ENCODE peak calls at places on chromosomes 5 and 9, in four cellular contexts. E is transverse colon, T is Karpas-422, P is left ventricle myocardium inferior. G is an unnamed sample. For H3K4me1, the result is how much of the 10 kb centered on the place peaks cover.

GRCh38 chr9:69431777-69432176 is 106.8 kb downstream of the ENTREP1 start:
- DNase-seq in T (no peak), P (no peak), E (no peak), G (no peak)

GRCh38 chr9:503881-504852 is 289.5 kb downstream of the DOCK8 start:
- DNase-seq in T (peak), E (peak), P (peak), G (peak)

GRCh38 chr9:23375511-23375910 is 450.5 kb downstream of the ELAVL2 start:
- DNase-seq in P (no peak), E (no peak), T (no peak), G (no peak)

GRCh38 chr9:135282001-135282731 is 194.7 kb downstream of the OLFM1 start:
- DNase-seq in T (peak), P (peak), E (peak), G (peak)

GRCh38 chr9:79480639-79481038 is 91.1 kb upstream of the TLE4 start:
- DNase-seq in P (no peak), T (no peak), E (no peak), G (no peak)

GRCh38 chr9:112080831-112081542 is 94.1 kb downstream of the SUSD1 start:
- DNase-seq in P (no peak), T (no peak), E (no peak), G (no peak)

GRCh38 chr5:75473463-75473862 is 38.0 kb downstream of the CERT1 start:
- DNase-seq in P (no peak), E (no peak), T (no peak), G (no peak)

GRCh38 chr5:17951392-17952169 is 317.3 kb downstream of the TAF11L14 start:
- DNase-seq in E (no peak), T (no peak), P (no peak), G (no peak)

GRCh38 chr5:120479066-120479465 is 15.0 kb downstream of the PRR16 start:
- DNase-seq in T (no peak), P (no peak), E (no peak), G (no peak)

GRCh38 chr9:8447618-8448017 is 648.0 kb upstream of the DMAC1 start:
- DNase-seq in E (no peak), T (no peak), P (no peak), G (no peak)

GRCh38 chr5:56494300-56494704 is 261.2 kb upstream of the ANKRD55 start:
- DNase-seq in T (no peak), E (no peak), P (no peak), G (no peak)

GRCh38 chr5:36079200-36079761 is 12.6 kb upstream of the UGT3A2 start:
- DNase-seq in T (peak), E (no peak), P (no peak), G (peak)

GRCh38 chr9:4994166-4994890 is 9.3 kb downstream of the JAK2 start:
- DNase-seq in T (no peak), E (no peak), P (no peak), G (no peak)

GRCh38 chr9:127123239-127123935 is 952 bp upstream of the ANGPTL2 start:
- DNase-seq in T (no peak), E (no peak), P (no peak), G (peak)

GRCh38 chr9:86022687-86023266 is 76.6 kb downstream of the GOLM1 start:
- DNase-seq in T (no peak), E (no peak), P (no peak), G (no peak)

GRCh38 chr5:112065818-112066217 is 308.8 kb upstream of the NREP start:
- DNase-seq in T (no peak), E (no peak), P (no peak), G (no peak)

GRCh38 chr9:35616681-35617459 is 1.3 kb downstream of the CD72 start:
- DNase-seq in E (peak), T (no peak), P (peak), G (peak)

GRCh38 chr9:89470239-89470638 is 27.7 kb downstream of the SEMA4D start:
- DNase-seq in T (no peak), P (no peak), E (no peak), G (no peak)

GRCh38 chr5:165029471-165029870 is 1524.1 kb downstream of the MAT2B start:
- DNase-seq in T (no peak), E (peak), P (no peak), G (peak)

GRCh38 chr5:126656397-126657007 is 55.8 kb downstream of the PHAX start:
- DNase-seq in P (no peak), E (no peak), T (peak), G (no peak)

GRCh38 chr5:139392678-139393496 is 2.0 kb downstream of the PROB1 start:
- DNase-seq in E (peak), P (peak), T (peak), G (peak)

GRCh38 chr5:9265391-9266287 is 280.2 kb downstream of the SEMA5A start:
- DNase-seq in E (no peak), P (peak), T (no peak), G (peak)

GRCh38 chr5:11477786-11478185 is 426.5 kb downstream of the CTNND2 start:
- DNase-seq in T (no peak), P (no peak), E (no peak), G (no peak)

GRCh38 chr5:177402271-177403043 is 2.0 kb upstream of the PFN3 start:
- DNase-seq in P (peak), T (no peak), E (peak), G (peak)

GRCh38 chr5:87103616-87104287 is 163.9 kb upstream of the RASA1 start:
- DNase-seq in T (no peak), P (no peak), E (no peak), G (peak)

GRCh38 chr5:32613050-32613672 is 27.8 kb downstream of the SUB1 start:
- DNase-seq in P (peak), E (peak), T (peak), G (peak)

GRCh38 chr9:75185585-75186170 is 97.4 kb downstream of the OSTF1 start:
- DNase-seq in P (no peak), T (peak), E (peak), G (peak)

GRCh38 chr5:125595845-125596244 is 827.4 kb upstream of the GRAMD2B start:
- DNase-seq in T (no peak), P (no peak), E (no peak), G (no peak)

GRCh38 chr5:177527595-177527994 is 10.8 kb upstream of the DDX41 start:
- DNase-seq in T (no peak), E (no peak), P (no peak), G (no peak)

GRCh38 chr9:111481885-111482636 is 2.1 kb downstream of the ECPAS start:
- DNase-seq in P (no peak), T (no peak), E (no peak), G (no peak)

GRCh38 chr5:131064669-131065371 is 100.2 kb downstream of the HINT1 start:
- DNase-seq in E (no peak), T (no peak), P (no peak), G (no peak)

GRCh38 chr5:57335092-57335491 is 147.5 kb downstream of the ACTBL2 start:
- DNase-seq in E (no peak), P (no peak), T (no peak), G (no peak)

GRCh38 chr9:91141407-91141973 is 220.2 kb downstream of the AUH start:
- DNase-seq in E (no peak), P (no peak), T (no peak), G (no peak)

GRCh38 chr9:22307013-22307711 is 139.5 kb upstream of the DMRTA1 start:
- DNase-seq in T (peak), E (no peak), P (no peak), G (peak)

GRCh38 chr5:181217111-181217804 is 5.8 kb upstream of the TRIM41 start:
- DNase-seq in E (peak), P (peak), T (peak), G (peak)

GRCh38 chr5:38783011-38783551 is 62.7 kb upstream of the OSMR start:
- DNase-seq in P (no peak), T (no peak), E (no peak), G (no peak)

GRCh38 chr5:32110081-32110696 is 63.9 kb downstream of the GOLPH3 start:
- DNase-seq in P (no peak), E (no peak), T (no peak), G (no peak)

GRCh38 chr5:133723126-133723525 is 110.8 kb upstream of the FSTL4 start:
- DNase-seq in E (no peak), P (no peak), T (no peak), G (no peak)

GRCh38 chr9:137276757-137277328 is 683 bp upstream of the TOR4A start:
- DNase-seq in P (peak), E (peak), T (peak), G (peak)

GRCh38 chr9:112048924-112049785 is 125.9 kb downstream of the SUSD1 start:
- DNase-seq in T (no peak), P (no peak), E (peak), G (no peak)

DNA sequence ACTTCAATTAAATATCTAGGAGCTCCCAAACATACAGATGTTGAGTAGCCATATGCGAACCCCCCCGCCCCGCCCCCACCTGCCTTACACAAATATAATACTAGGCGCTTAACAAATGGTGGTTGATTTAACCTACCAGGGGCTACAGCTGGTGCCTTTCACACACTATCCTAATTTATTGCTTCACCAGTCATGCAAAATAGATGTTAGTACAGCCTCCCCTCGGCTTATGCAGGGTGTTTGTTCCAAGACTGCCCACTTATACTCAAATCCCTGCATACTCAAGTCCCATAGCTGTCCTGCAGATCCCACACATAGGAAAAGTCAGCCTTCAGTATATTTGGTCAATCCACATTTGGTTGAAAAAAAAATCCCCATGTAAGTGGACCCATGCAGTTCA is 124.0 kb upstream of the ACO1 start:
- DNase-seq in P (no peak), E (no peak), T (no peak), G (no peak)
- H3K4me1 ChIP-seq in P (under half), E (under half), T (under half), G (under half)

GRCh38 chr5:1067141-1068121 is 44.4 kb downstream of the SLC12A7 start:
- DNase-seq in P (no peak), E (no peak), T (no peak), G (no peak)

GRCh38 chr5:1064383-1065142 is 47.3 kb downstream of the SLC12A7 start:
- DNase-seq in P (peak), T (no peak), E (no peak), G (no peak)

GRCh38 chr5:1065143-1065750 is 46.6 kb downstream of the SLC12A7 start:
- DNase-seq in T (no peak), E (no peak), P (peak), G (no peak)

GRCh38 chr5:1066676-1067075 is 45.2 kb downstream of the SLC12A7 start:
- DNase-seq in T (no peak), P (no peak), E (no peak), G (no peak)

DNA sequence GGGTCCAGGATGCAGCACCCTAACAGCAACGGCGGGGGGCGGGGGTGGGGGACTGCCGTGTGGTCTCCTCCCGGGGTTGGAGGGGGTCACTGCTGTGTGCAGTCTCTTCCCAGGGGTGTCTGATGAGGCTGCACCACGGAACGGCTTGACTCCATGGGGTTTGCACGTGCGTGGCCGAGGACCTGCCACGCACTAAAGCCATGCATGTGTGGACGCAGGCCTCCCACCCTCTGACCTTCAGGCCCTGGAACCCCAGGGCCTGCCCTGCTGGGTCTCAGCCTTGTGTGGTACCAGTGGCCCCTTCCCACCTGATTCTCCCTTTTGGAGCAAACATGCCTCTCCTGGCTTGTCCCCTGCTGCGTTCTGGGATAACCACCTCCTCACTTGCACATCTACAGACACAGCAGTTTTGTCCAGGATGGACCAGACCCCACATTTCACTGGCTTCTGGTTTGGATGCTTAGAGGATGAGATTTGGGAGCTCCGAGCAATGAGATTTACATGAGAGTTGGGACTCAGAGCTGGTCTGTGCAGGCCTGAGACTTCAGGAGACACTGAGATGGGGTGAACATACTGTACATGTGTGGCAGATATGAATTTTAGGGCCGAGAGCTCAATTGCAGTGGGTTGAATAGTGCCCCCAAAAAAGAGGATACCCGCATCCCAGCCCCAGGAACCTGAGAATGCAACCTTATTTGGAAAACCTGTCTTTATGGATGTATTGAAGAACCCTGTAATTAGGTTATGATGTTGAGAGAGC is 45.8 kb downstream of the SLC12A7 start:
- DNase-seq in P (peak), T (no peak), E (no peak), G (no peak)
- H3K27ac ChIP-seq in P (no peak), T (no peak), E (no peak), G (no peak)

GRCh38 chr9:15298362-15298761 is 8.7 kb downstream of the TTC39B start:
- DNase-seq in E (no peak), P (no peak), T (no peak), G (no peak)

GRCh38 chr9:15293727-15294405 is 13.2 kb downstream of the TTC39B start:
- DNase-seq in T (no peak), P (no peak), E (no peak), G (no peak)

GRCh38 chr9:15295761-15296405 is 11.1 kb downstream of the TTC39B start:
- DNase-seq in P (no peak), E (peak), T (no peak), G (no peak)

GRCh38 chr9:15304620-15305019 is 2.4 kb downstream of the TTC39B start:
- DNase-seq in E (no peak), T (no peak), P (no peak), G (no peak)

DNA sequence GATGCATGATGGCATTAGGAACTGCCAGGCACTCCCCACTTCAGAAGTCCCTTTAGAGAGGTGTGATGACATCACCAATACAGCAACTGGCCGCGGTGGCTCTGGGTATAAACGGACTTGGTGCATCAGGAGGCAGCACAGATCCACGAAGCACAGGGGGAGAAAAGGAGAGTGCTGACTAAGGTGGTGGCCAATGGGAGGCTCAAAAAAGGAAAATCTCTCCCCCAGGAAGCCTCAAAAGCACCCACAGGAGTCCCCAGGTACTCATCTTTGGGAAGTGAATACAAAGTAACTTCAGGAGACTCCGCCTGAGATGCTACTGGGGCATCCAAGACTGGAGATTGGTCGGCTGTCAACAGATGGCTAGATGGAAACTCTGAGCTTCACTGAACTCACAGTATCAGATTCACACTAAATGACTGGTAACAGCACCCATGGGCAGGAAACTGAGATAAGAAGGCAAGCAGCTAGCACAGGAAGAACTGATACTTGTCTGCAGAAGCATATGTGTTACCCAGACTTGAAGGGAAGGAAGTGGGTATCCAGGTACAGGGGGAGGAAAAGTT is 7.6 kb downstream of the TTC39B start:
- DNase-seq in T (no peak), E (no peak), P (no peak), G (no peak)
- H3K4me1 ChIP-seq in T (under half), E (under half), P (under half), G (under half)

GRCh38 chr5:117054141-117054540 is 479.5 kb upstream of the SEMA6A start:
- DNase-seq in T (no peak), E (no peak), P (no peak), G (no peak)
- H3K27ac ChIP-seq in T (no peak), E (no peak), P (no peak), G (no peak)

DNA sequence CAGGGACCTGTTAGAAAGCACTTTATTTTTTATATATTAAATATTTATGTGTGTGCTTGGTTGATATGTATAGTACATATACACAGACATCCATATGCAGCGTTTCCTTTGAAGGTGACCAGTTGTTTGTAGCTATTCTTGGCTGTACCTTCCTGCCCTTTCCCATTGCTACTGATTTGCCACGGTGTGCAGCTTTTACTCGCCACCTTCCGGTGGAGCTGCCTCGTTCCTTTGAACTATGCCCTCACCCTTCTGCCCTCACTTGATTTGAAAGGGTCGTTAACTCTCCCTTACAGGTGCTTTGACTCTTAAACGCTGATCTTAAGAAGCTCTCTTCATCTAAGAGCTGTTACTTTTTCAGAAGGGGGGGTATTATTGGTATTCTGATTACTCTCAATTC is 20.5 kb downstream of the RGMB start:
- DNase-seq in P (no peak), T (no peak), E (no peak), G (no peak)
- H3K4me1 ChIP-seq in P (under half), T (under half), E (under half), G (under half)